ENCODE peak calls at places on chromosome 16, in ten cellular contexts. V is RWPE1, T is cardiac fibroblast, U is HFF-Myc, S is foreskin fibroblast, D is kidney epithelial cell, P is AG09319, Q is tibial nerve, L is endothelial cell, A is osteoblast. M is an unnamed sample.

GRCh38 chr16:71214771-71215381 is 15.6 kb downstream of the HYDIN start:
- DNase-seq in D (no peak), Q (no peak), P (no peak), S (no peak), L (no peak), U (no peak), A (no peak), V (peak; percentile 22), T (peak; percentile 10), M (no peak)

GRCh38 chr16:15483857-15484256 is 49.5 kb downstream of the BMERB1 start:
- DNase-seq in S (no peak), V (no peak), T (no peak), U (no peak), P (no peak), Q (no peak), D (no peak), A (no peak), L (no peak), M (no peak)

GRCh38 chr16:89397331-89397861 is 93.0 kb downstream of the ANKRD11 start:
- DNase-seq in V (no peak), D (no peak), S (no peak), A (no peak), L (no peak), T (no peak), U (no peak), Q (no peak), P (no peak), M (no peak)

GRCh38 chr16:58513874-58514273 is 1.4 kb upstream of the SETD6 start:
- DNase-seq in P (no peak), U (no peak), T (no peak), Q (no peak), A (peak; percentile 65), D (no peak), S (no peak), V (no peak), L (no peak), M (peak; percentile 22)

GRCh38 chr16:853981-854807 is 53.7 kb upstream of the GNG13 start:
- DNase-seq in L (no peak), D (no peak), U (no peak), A (peak; percentile 55), Q (no peak), P (no peak), T (no peak), V (no peak), S (no peak), M (no peak)

GRCh38 chr16:369866-370436 is 387 bp downstream of the MRPL28 start:
- DNase-seq in P (no peak), Q (no peak), T (peak; percentile 19), V (no peak), L (peak; percentile 50), A (peak; percentile 97), D (no peak), U (no peak), S (no peak), M (no peak)

GRCh38 chr16:50238314-50238713 is 28.0 kb upstream of the ADCY7 start:
- DNase-seq in D (no peak), P (no peak), V (no peak), U (no peak), T (no peak), A (no peak), Q (no peak), S (no peak), L (no peak), M (no peak)

GRCh38 chr16:54633943-54634362 is 296.7 kb upstream of the IRX5 start:
- DNase-seq in L (peak; percentile 28), A (peak; percentile 80), T (no peak), U (no peak), D (no peak), S (no peak), Q (peak; percentile 29), V (peak; percentile 25), P (no peak), M (no peak)

GRCh38 chr16:23786964-23787571 is 32.2 kb downstream of the CHP2 start:
- DNase-seq in T (no peak), P (no peak), D (no peak), L (no peak), V (no peak), S (no peak), Q (no peak), A (no peak), U (no peak), M (no peak)

GRCh38 chr16:89357055-89357454 is 133.3 kb downstream of the ANKRD11 start:
- DNase-seq in U (no peak), Q (no peak), T (no peak), D (no peak), S (no peak), P (no peak), A (peak; percentile 34), V (peak; percentile 59), L (no peak), M (no peak)

GRCh38 chr16:67161595-67162058 is 1.9 kb downstream of the FBXL8 start:
- DNase-seq in T (no peak), L (no peak), Q (no peak), S (no peak), D (no peak), U (no peak), P (no peak), A (no peak), V (no peak), M (no peak)

GRCh38 chr16:67163903-67164558 is 514 bp upstream of the HSF4 start:
- DNase-seq in P (no peak), T (no peak), S (no peak), L (no peak), D (no peak), Q (no peak), A (peak; percentile 75), U (no peak), V (no peak), M (no peak)

GRCh38 chr16:67164599-67165061 is at the start of gene HSF4:
- DNase-seq in D (no peak), Q (peak; percentile 31), S (peak; percentile 40), T (peak; percentile 54), U (no peak), V (peak; percentile 44), A (peak; percentile 97), P (no peak), L (no peak), M (no peak)

GRCh38 chr16:67163164-67163902 is 1.2 kb upstream of the HSF4 start:
- DNase-seq in Q (peak; percentile 16), T (no peak), S (peak; percentile 62), L (no peak), V (no peak), D (no peak), A (peak; percentile 82), U (no peak), P (no peak), M (no peak)

GRCh38 chr16:67162439-67163163 is 1.9 kb upstream of the HSF4 start:
- DNase-seq in P (no peak), Q (no peak), U (no peak), A (peak; percentile 95), T (no peak), D (no peak), V (no peak), L (no peak), S (no peak), M (no peak)
- TF ChIP-seq CTCF in P (no peak), Q (no peak), U (no peak), A (no peak), T (no peak), D (no peak), V (no peak), L (no peak), S (no peak), M (no peak)

GRCh38 chr16:2523801-2524231 is 3.6 kb downstream of the AMDHD2 start:
- DNase-seq in A (peak; percentile 75), P (no peak), D (no peak), S (no peak), Q (no peak), L (no peak), U (no peak), V (no peak), T (no peak), M (no peak)

GRCh38 chr16:2518823-2519710 is 1.1 kb upstream of the AMDHD2 start:
- DNase-seq in S (no peak), Q (no peak), L (no peak), A (peak; percentile 78), U (no peak), D (no peak), P (no peak), V (no peak), T (no peak), M (no peak)

GRCh38 chr16:2520097-2520783 is at the start of gene AMDHD2:
- DNase-seq in L (peak; percentile 91), T (peak; percentile 94), P (peak; percentile 70), U (peak; percentile 61), A (peak; percentile 100), S (peak; percentile 94), Q (peak; percentile 92), D (peak; percentile 37), V (peak; percentile 84), M (peak; percentile 85)

GRCh38 chr16:2519711-2520080 is 475 bp upstream of the AMDHD2 start:
- DNase-seq in V (no peak), T (no peak), U (no peak), S (no peak), P (no peak), A (no peak), L (no peak), D (no peak), Q (no peak), M (no peak)

DNA sequence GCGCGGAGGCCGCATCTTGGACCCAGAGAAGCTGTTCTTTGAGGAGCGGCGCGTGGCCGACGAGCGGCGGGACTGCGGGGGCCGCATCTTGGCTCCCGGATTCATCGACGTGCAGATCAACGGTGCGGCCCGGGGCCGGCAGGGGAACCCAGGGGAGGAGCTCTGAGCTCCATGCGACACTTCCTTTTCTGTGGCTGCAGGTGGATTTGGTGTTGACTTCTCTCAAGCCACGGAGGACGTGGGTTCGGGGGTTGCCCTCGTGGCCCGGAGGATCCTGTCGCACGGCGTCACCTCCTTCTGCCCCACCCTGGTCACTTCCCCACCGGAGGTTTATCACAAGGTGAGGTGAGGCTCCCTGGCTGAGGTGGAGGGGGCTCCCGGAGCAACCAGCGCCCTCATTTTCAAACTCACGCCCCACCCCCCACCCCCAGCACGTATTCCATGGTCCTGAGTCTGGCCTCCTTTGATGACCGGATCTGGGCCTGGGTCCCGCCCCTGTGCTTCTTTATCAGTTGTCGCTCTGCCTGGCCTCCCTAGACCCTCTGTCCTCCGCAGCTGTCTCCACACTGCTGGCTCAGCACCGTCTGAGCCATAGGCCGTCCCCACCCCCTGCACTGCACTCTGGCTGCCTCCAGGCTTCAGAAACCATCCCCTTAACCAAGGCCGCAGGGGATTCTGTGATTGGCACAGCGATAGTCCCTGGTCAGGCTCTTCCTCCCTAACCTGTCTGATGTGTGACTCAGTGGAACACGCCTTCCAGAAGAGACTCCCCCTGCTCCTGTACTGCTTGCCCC is 810 bp downstream of the AMDHD2 start:
- DNase-seq in L (no peak), A (peak; percentile 94), Q (no peak), T (no peak), U (no peak), P (no peak), S (no peak), V (peak; percentile 86), D (no peak), M (no peak)
- TF ChIP-seq CTCF in L (no peak), A (no peak), Q (no peak), T (no peak), U (no peak), P (no peak), S (no peak), V (no peak), D (no peak), M (no peak)

GRCh38 chr16:84332975-84333684 is 35.2 kb upstream of the ATP2C2 start:
- DNase-seq in S (no peak), Q (no peak), A (no peak), T (no peak), D (no peak), P (no peak), L (no peak), V (no peak), U (no peak), M (no peak)
- TF ChIP-seq CTCF in S (no peak), Q (no peak), A (no peak), T (no peak), D (no peak), P (no peak), L (no peak), V (no peak), U (no peak), M (no peak)

GRCh38 chr16:74468807-74469511 is 47.7 kb upstream of the CLEC18B start:
- DNase-seq in P (no peak), U (no peak), V (no peak), T (no peak), S (no peak), L (no peak), Q (no peak), A (no peak), D (no peak), M (no peak)
- TF ChIP-seq CTCF in P (no peak), U (peak; percentile 18), V (no peak), T (no peak), S (no peak), L (no peak), Q (no peak), A (no peak), D (no peak), M (no peak)

M was measured in HFFc6.